ENCODE peak calls at places on chromosomes 12 and 14, in four cellular contexts. Y is tibial artery, H is NAMALWA, O is NCI-H524. I is an unnamed sample.

GRCh38 chr14:62130441-62130840 is 368.2 kb downstream of the SNAPC1 start:
- DNase-seq in Y (no peak), H (no peak), O (no peak), I (no peak)

GRCh38 chr14:38189930-38190726 is 17.6 kb upstream of the SSTR1 start:
- DNase-seq in Y (no peak), H (no peak), O (no peak), I (no peak)

GRCh38 chr14:23539209-23539866 is 12.2 kb downstream of the ZFHX2 start:
- DNase-seq in Y (no peak), H (peak), O (peak), I (no peak)

GRCh38 chr12:591571-592505 is 71.4 kb downstream of the NINJ2 start:
- DNase-seq in Y (no peak), H (peak), O (peak), I (no peak)

GRCh38 chr14:64720190-64720589 is 16.0 kb downstream of the PLEKHG3 start:
- DNase-seq in Y (no peak), H (no peak), O (no peak), I (peak)

GRCh38 chr14:89214221-89214965 is 202.6 kb downstream of the FOXN3 start:
- DNase-seq in Y (peak), H (no peak), O (no peak), I (no peak)

GRCh38 chr14:101123639-101124525 is 220.4 kb upstream of the RTL1 start:
- DNase-seq in Y (peak), H (no peak), O (no peak), I (no peak)

GRCh38 chr12:77685112-77685511 is 145.6 kb upstream of the NAV3 start:
- DNase-seq in Y (peak), H (peak), O (peak), I (peak)

GRCh38 chr12:128682542-128683315 is 141.0 kb downstream of the SLC15A4 start:
- DNase-seq in Y (no peak), H (no peak), O (peak), I (no peak)

GRCh38 chr14:50056457-50056856 is 59.9 kb downstream of the VCPKMT start:
- DNase-seq in Y (no peak), H (no peak), O (no peak), I (no peak)

GRCh38 chr12:57765698-57766463 is 997 bp downstream of the CYP27B1 start:
- DNase-seq in Y (no peak), H (no peak), O (no peak), I (no peak)

GRCh38 chr14:52939427-52939826 is 11.4 kb downstream of the FERMT2 start:
- DNase-seq in Y (no peak), H (no peak), O (no peak), I (no peak)

GRCh38 chr14:69079188-69079742 is 73.7 kb downstream of the DCAF5 start:
- DNase-seq in Y (no peak), H (no peak), O (no peak), I (peak)

GRCh38 chr14:21467620-21468019 is 9.1 kb downstream of the RAB2B start:
- DNase-seq in Y (no peak), H (no peak), O (no peak), I (no peak)

GRCh38 chr12:45426294-45426693 is 210.4 kb downstream of the ANO6 start:
- DNase-seq in Y (no peak), H (no peak), O (no peak), I (no peak)

GRCh38 chr14:36996857-36997590 is 175.4 kb downstream of the SLC25A21 start:
- DNase-seq in Y (no peak), H (no peak), O (no peak), I (no peak)

GRCh38 chr12:5345534-5345933 is 86.4 kb upstream of the NTF3 start:
- DNase-seq in Y (no peak), H (no peak), O (no peak), I (no peak)